ENCODE peak calls at places on chromosomes 6 and 20, in four cellular contexts. One of them, this sample, is unnamed.

GRCh38 chr6:91097316-91097878 is 510.5 kb upstream of the MAP3K7 start:
- DNase-seq in T-helper 9 cell: no peak
- DNase-seq in T-helper 2 cell: no peak
- DNase-seq in memory B cell: no peak
- DNase-seq in this sample: no peak

GRCh38 chr20:11118802-11119380 is 445.1 kb upstream of the JAG1 start:
- DNase-seq in T-helper 9 cell: no peak
- DNase-seq in T-helper 2 cell: no peak
- DNase-seq in memory B cell: no peak
- DNase-seq in this sample: no peak

GRCh38 chr6:157853902-157854481 is 30.9 kb downstream of the SNX9 start:
- DNase-seq in T-helper 9 cell: no peak
- DNase-seq in T-helper 2 cell: no peak
- DNase-seq in memory B cell: no peak
- DNase-seq in this sample: no peak

GRCh38 chr20:23159923-23160445 is 73.9 kb upstream of the CD93 start:
- DNase-seq in T-helper 9 cell: no peak
- DNase-seq in T-helper 2 cell: no peak
- DNase-seq in memory B cell: no peak
- DNase-seq in this sample: no peak

GRCh38 chr20:50434653-50435396 is 75.4 kb upstream of the PTPN1 start:
- DNase-seq in T-helper 9 cell: no peak
- DNase-seq in T-helper 2 cell: no peak
- DNase-seq in memory B cell: no peak
- DNase-seq in this sample: no peak

GRCh38 chr6:17032595-17033591 is 69.0 kb upstream of the STMND1 start:
- DNase-seq in T-helper 9 cell: no peak
- DNase-seq in T-helper 2 cell: no peak
- DNase-seq in memory B cell: no peak
- DNase-seq in this sample: no peak

GRCh38 chr20:10924628-10925266 is 250.9 kb upstream of the JAG1 start:
- DNase-seq in T-helper 9 cell: no peak
- DNase-seq in T-helper 2 cell: no peak
- DNase-seq in memory B cell: no peak
- DNase-seq in this sample: no peak

GRCh38 chr20:56249244-56249955 is 868 bp downstream of the MC3R start:
- DNase-seq in T-helper 9 cell: no peak
- DNase-seq in T-helper 2 cell: no peak
- DNase-seq in memory B cell: no peak
- DNase-seq in this sample: no peak

GRCh38 chr20:56949318-56949717 is 317.1 kb downstream of the BMP7 start:
- DNase-seq in T-helper 9 cell: no peak
- DNase-seq in T-helper 2 cell: no peak
- DNase-seq in memory B cell: no peak
- DNase-seq in this sample: no peak

GRCh38 chr6:7906741-7907140 is 3.8 kb downstream of the TXNDC5 start:
- DNase-seq in T-helper 9 cell: no peak
- DNase-seq in T-helper 2 cell: no peak
- DNase-seq in memory B cell: no peak
- DNase-seq in this sample: no peak

GRCh38 chr20:21251278-21251677 is 51.9 kb upstream of the XRN2 start:
- DNase-seq in T-helper 9 cell: no peak
- DNase-seq in T-helper 2 cell: no peak
- DNase-seq in memory B cell: no peak
- DNase-seq in this sample: no peak

GRCh38 chr6:81362246-81362645 is 390.2 kb downstream of the TENT5A start:
- DNase-seq in T-helper 9 cell: no peak
- DNase-seq in T-helper 2 cell: no peak
- DNase-seq in memory B cell: no peak
- DNase-seq in this sample: no peak